ENCODE peak calls at places on chromosome 10, in eight cellular contexts. M is CD4-positive, CD25-positive, alpha-beta regulatory T cell; H is effector memory CD4-positive, alpha-beta T cell; I is NT2/D1; Z is body of pancreas; K is colonic mucosa; R is neuronal stem cell; E is A673. A is an unnamed sample.

GRCh38 chr10:60446070-60446833 is 56.6 kb upstream of the ANK3 start:
- DNase-seq in M (no peak), H (no peak), K (no peak), I (no peak), R (no peak), E (no peak), Z (no peak), A (no peak)

GRCh38 chr10:112700401-112700800 is 249.6 kb upstream of the TCF7L2 start:
- DNase-seq in H (no peak), R (no peak), I (no peak), K (no peak), M (no peak), E (no peak), Z (no peak), A (no peak)

GRCh38 chr10:34955391-34955790 is 134.8 kb downstream of the CUL2 start:
- DNase-seq in K (no peak), R (no peak), H (no peak), E (no peak), M (no peak), I (no peak), Z (no peak), A (no peak)

GRCh38 chr10:117503170-117503885 is 39.2 kb upstream of the EMX2 start:
- DNase-seq in Z (no peak), M (no peak), I (no peak), K (no peak), H (no peak), E (peak; percentile 80), R (no peak), A (no peak)

GRCh38 chr10:421170-421569 is 268.3 kb downstream of the DIP2C start:
- DNase-seq in M (no peak), H (no peak), E (no peak), I (no peak), K (no peak), Z (no peak), R (no peak), A (no peak)

GRCh38 chr10:5552376-5553321 is 27.9 kb downstream of the CALML3 start:
- DNase-seq in R (no peak), M (no peak), I (no peak), K (no peak), H (no peak), Z (peak; percentile 8), E (no peak), A (no peak)

GRCh38 chr10:114100848-114101741 is 57.4 kb downstream of the ADRB1 start:
- DNase-seq in M (no peak), H (no peak), K (peak; percentile 42), E (peak; percentile 34), I (no peak), Z (peak; percentile 33), R (no peak), A (peak; percentile 60)

GRCh38 chr10:62046522-62047239 is 145.2 kb downstream of the ARID5B start:
- DNase-seq in H (no peak), K (no peak), M (no peak), E (peak; percentile 64), I (no peak), Z (no peak), R (no peak), A (no peak)

GRCh38 chr10:71404510-71405295 is 8.0 kb downstream of the CDH23 start:
- DNase-seq in I (no peak), E (no peak), K (no peak), Z (no peak), M (no peak), R (no peak), H (no peak), A (peak; percentile 61)

GRCh38 chr10:90804354-90804753 is 53.5 kb downstream of the HTR7 start:
- DNase-seq in Z (no peak), E (no peak), R (no peak), H (no peak), K (no peak), M (no peak), I (no peak), A (peak; percentile 30)

GRCh38 chr10:48439031-48439430 is 132.6 kb downstream of the MAPK8 start:
- DNase-seq in Z (no peak), I (no peak), K (no peak), H (no peak), E (no peak), M (no peak), R (no peak), A (peak; percentile 21)

GRCh38 chr10:26441491-26442214 is 3.5 kb downstream of the APBB1IP start:
- DNase-seq in I (no peak), M (peak; percentile 49), Z (no peak), R (no peak), E (no peak), K (no peak), H (no peak), A (no peak)

DNA sequence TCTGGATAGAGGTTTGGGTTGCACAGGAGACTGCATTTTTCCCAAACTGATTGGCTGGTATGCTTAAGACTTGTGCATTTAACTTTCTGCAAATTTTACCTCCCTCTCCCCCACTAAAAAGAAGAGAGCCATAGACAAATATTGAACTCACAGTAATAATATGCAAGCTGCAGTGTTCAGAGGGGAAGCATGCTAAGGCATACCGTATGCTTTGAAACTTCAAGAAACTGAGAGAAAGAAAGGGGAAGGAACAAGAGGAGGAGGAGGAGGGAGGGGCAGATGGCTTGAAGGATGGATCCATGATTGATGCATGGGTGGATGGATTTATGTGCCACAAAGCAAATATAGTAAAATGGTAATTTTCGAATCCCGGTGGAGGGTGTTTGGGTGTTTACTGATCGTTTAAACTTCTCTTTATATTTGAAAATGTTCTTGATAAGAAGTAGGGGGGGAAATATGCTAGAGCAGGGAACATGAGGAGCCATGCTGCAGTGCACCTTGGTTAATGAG is 7.8 kb upstream of the KLF6 start:
- DNase-seq in I (no peak), R (no peak), E (no peak), K (peak; percentile 16), Z (no peak), H (no peak), M (no peak), A (no peak)
- H3K36me3 ChIP-seq in I (no peaks in the 10 kb centered on the region), R (no peaks in the 10 kb centered on the region), E (no peaks in the 10 kb centered on the region), K (no peaks in the 10 kb centered on the region), Z (no peaks in the 10 kb centered on the region), H (no peaks in the 10 kb centered on the region), M (no peaks in the 10 kb centered on the region), A (no peaks in the 10 kb centered on the region)

DNA sequence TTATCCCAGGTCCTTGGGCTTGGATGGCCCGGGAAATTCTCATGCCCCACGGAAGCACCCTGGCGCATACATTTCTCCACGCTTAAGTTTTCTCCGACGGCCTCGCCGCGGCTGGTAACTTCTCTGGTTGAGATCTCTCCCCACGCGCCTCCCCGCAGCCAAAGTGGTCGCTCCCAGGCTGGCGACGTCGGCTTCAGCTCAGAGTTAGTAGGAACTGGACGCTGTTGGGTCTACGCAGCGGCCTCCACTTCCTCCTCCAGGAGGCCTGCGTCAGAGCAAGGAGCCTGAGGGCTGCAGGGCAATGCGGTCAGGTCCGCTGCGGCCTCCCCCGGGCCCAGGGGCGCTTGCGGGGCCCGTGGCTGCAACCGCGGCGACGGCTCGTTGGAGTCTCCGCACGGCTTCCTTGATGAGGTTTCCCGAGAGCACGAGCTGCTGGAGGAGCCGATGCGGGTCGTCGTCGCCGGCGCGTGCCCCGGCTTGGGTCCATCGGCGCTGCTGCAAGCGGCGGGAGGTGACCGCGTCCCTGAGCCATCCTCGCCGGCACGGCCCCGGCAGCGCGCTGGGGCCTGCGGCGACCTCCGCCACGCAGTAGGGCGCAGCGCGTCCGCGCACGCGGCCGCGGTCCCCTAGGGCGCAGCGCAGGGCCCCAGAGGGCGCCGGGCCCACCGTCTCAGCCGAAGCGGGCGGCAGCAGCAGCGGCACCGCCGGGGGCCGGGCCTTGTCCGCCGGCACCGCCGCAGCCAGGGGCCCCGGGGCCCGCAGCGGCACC is 744 bp downstream of the FRAT2 start:
- DNase-seq in R (no peak), Z (peak; percentile 60), K (peak; percentile 55), M (peak; percentile 35), I (no peak), E (peak; percentile 56), H (no peak), A (peak; percentile 74)
- H3K4me3 ChIP-seq in R (peak overlapping the region; percentile 84), Z (peak overlapping the region; percentile 73), K (peak overlapping the region; percentile 73), M (peak overlapping the region; percentile 92), I (peak overlapping the region; percentile 88), E (peak overlapping the region; percentile 75), H (peak overlapping the region; percentile 67), A (peak overlapping the region; percentile 91)

DNA sequence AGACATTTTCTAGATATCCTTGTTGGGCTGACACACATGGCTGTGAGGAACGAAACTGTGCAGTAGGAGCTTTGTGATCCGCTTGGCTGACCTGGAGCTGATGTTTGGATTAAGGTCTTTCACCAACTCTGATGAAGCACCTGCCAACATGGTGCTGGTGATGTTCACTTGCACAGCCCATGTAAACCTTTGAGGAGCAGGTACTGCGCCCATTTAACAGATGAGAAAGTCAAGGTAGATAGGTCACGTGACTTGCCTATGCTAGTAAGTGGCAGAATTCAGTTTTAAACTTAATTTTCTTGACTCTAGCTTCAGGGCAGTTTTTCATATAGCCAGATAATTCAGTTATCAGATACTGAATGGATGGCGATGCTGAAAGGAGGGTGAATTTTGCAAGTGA is 351.9 kb downstream of the RPS24 start:
- DNase-seq in M (no peak), H (no peak), K (no peak), Z (no peak), I (no peak), E (no peak), R (no peak), A (no peak)
- H3K27me3 ChIP-seq in M (no peaks in the 10 kb centered on the region), H (peaks cover 2% of the 10 kb centered on the region), K (no peaks in the 10 kb centered on the region), Z (no peaks in the 10 kb centered on the region), I (peaks cover 6% of the 10 kb centered on the region), E (no peaks in the 10 kb centered on the region), R (no peaks in the 10 kb centered on the region), A (no peaks in the 10 kb centered on the region)

GRCh38 chr10:73824146-73824725 is 12.8 kb upstream of the NDST2 start:
- DNase-seq in R (no peak), I (no peak), Z (no peak), M (no peak), E (no peak), H (no peak), K (no peak), A (no peak)
- H3K36me3 ChIP-seq in R (peaks cover 21% of the 10 kb centered on the region), I (peaks cover 51% of the 10 kb centered on the region), Z (no peaks in the 10 kb centered on the region), M (peaks cover 62% of the 10 kb centered on the region), E (peaks cover 3% of the 10 kb centered on the region), H (peaks cover 62% of the 10 kb centered on the region), K (no peaks in the 10 kb centered on the region), A (peaks cover 14% of the 10 kb centered on the region)

A was measured in H7.